ENCODE peak calls at places on chromosomes 7 and 10, in seven cellular contexts. One of them, this sample, is unnamed.
A peak's percentile ranks its signal among the peaks of the same experiment; 100 is the strongest.

GRCh38 chr10:113020838-113021237 is 70.8 kb downstream of the TCF7L2 start:
- DNase-seq in activated T-helper 1 cell treated with anti-CD3 and anti-CD28 coated beads, Interleukin-2, amount 50 U/mL, for 16 hours: no peak
- DNase-seq in HFFc6: no peak
- DNase-seq in HEK293T: no peak
- DNase-seq in NB4: no peak
- DNase-seq in Right ventricle myocardium superior: no peak
- DNase-seq in stomach: no peak
- DNase-seq in this sample: no peak

GRCh38 chr7:47720141-47720906 is 138.4 kb upstream of the TNS3 start:
- DNase-seq in activated T-helper 1 cell treated with anti-CD3 and anti-CD28 coated beads, Interleukin-2, amount 50 U/mL, for 16 hours: no peak
- DNase-seq in HFFc6: no peak
- DNase-seq in HEK293T: no peak
- DNase-seq in NB4: no peak
- DNase-seq in Right ventricle myocardium superior: peak; percentile 60
- DNase-seq in stomach: peak; percentile 25
- DNase-seq in this sample: no peak

GRCh38 chr10:130169136-130169888 is 33.1 kb downstream of the GLRX3 start:
- DNase-seq in activated T-helper 1 cell treated with anti-CD3 and anti-CD28 coated beads, Interleukin-2, amount 50 U/mL, for 16 hours: no peak
- DNase-seq in HFFc6: no peak
- DNase-seq in HEK293T: no peak
- DNase-seq in NB4: no peak
- DNase-seq in Right ventricle myocardium superior: no peak
- DNase-seq in stomach: no peak
- DNase-seq in this sample: no peak

GRCh38 chr10:117137031-117137910 is 799 bp downstream of the VAX1 start:
- DNase-seq in activated T-helper 1 cell treated with anti-CD3 and anti-CD28 coated beads, Interleukin-2, amount 50 U/mL, for 16 hours: no peak
- DNase-seq in HFFc6: no peak
- DNase-seq in HEK293T: peak; percentile 84
- DNase-seq in NB4: no peak
- DNase-seq in Right ventricle myocardium superior: peak; percentile 46
- DNase-seq in stomach: no peak
- DNase-seq in this sample: no peak

GRCh38 chr7:86926732-86927131 is 132.7 kb downstream of the ELAPOR2 start:
- DNase-seq in activated T-helper 1 cell treated with anti-CD3 and anti-CD28 coated beads, Interleukin-2, amount 50 U/mL, for 16 hours: no peak
- DNase-seq in HFFc6: peak; percentile 27
- DNase-seq in HEK293T: peak; percentile 51
- DNase-seq in NB4: peak; percentile 56
- DNase-seq in Right ventricle myocardium superior: no peak
- DNase-seq in stomach: peak; percentile 26
- DNase-seq in this sample: peak; percentile 20

GRCh38 chr7:143279186-143280098 is 5.3 kb upstream of the TMEM139 start:
- DNase-seq in activated T-helper 1 cell treated with anti-CD3 and anti-CD28 coated beads, Interleukin-2, amount 50 U/mL, for 16 hours: no peak
- DNase-seq in HFFc6: peak; percentile 83
- DNase-seq in HEK293T: no peak
- DNase-seq in NB4: no peak
- DNase-seq in Right ventricle myocardium superior: no peak
- DNase-seq in stomach: no peak
- DNase-seq in this sample: no peak

GRCh38 chr10:8312861-8313260 is 258.4 kb downstream of the GATA3 start:
- DNase-seq in activated T-helper 1 cell treated with anti-CD3 and anti-CD28 coated beads, Interleukin-2, amount 50 U/mL, for 16 hours: no peak
- DNase-seq in HFFc6: no peak
- DNase-seq in HEK293T: no peak
- DNase-seq in NB4: no peak
- DNase-seq in Right ventricle myocardium superior: no peak
- DNase-seq in stomach: no peak
- DNase-seq in this sample: no peak

GRCh38 chr7:156766666-156767065 is 126.1 kb downstream of the RNF32 start:
- DNase-seq in activated T-helper 1 cell treated with anti-CD3 and anti-CD28 coated beads, Interleukin-2, amount 50 U/mL, for 16 hours: no peak
- DNase-seq in HFFc6: no peak
- DNase-seq in HEK293T: no peak
- DNase-seq in NB4: no peak
- DNase-seq in Right ventricle myocardium superior: no peak
- DNase-seq in stomach: no peak
- DNase-seq in this sample: no peak

GRCh38 chr7:143323650-143324049 is 7.7 kb downstream of the CLCN1 start:
- DNase-seq in activated T-helper 1 cell treated with anti-CD3 and anti-CD28 coated beads, Interleukin-2, amount 50 U/mL, for 16 hours: no peak
- DNase-seq in HFFc6: no peak
- DNase-seq in HEK293T: no peak
- DNase-seq in NB4: no peak
- DNase-seq in Right ventricle myocardium superior: no peak
- DNase-seq in stomach: no peak
- DNase-seq in this sample: no peak

GRCh38 chr7:74311305-74311744 is 22.1 kb downstream of the CLIP2 start:
- DNase-seq in activated T-helper 1 cell treated with anti-CD3 and anti-CD28 coated beads, Interleukin-2, amount 50 U/mL, for 16 hours: no peak
- DNase-seq in HFFc6: peak; percentile 66
- DNase-seq in HEK293T: no peak
- DNase-seq in NB4: peak; percentile 59
- DNase-seq in Right ventricle myocardium superior: no peak
- DNase-seq in stomach: no peak
- DNase-seq in this sample: no peak

GRCh38 chr10:49369216-49370162 is 26.4 kb downstream of the DRGX start:
- DNase-seq in activated T-helper 1 cell treated with anti-CD3 and anti-CD28 coated beads, Interleukin-2, amount 50 U/mL, for 16 hours: no peak
- DNase-seq in HFFc6: no peak
- DNase-seq in HEK293T: no peak
- DNase-seq in NB4: no peak
- DNase-seq in Right ventricle myocardium superior: no peak
- DNase-seq in stomach: no peak
- DNase-seq in this sample: no peak

GRCh38 chr7:90119178-90119971 is 34.9 kb upstream of the STEAP1 start:
- DNase-seq in activated T-helper 1 cell treated with anti-CD3 and anti-CD28 coated beads, Interleukin-2, amount 50 U/mL, for 16 hours: no peak
- DNase-seq in HFFc6: no peak
- DNase-seq in HEK293T: no peak
- DNase-seq in NB4: no peak
- DNase-seq in Right ventricle myocardium superior: peak; percentile 69
- DNase-seq in stomach: no peak
- DNase-seq in this sample: peak; percentile 3

GRCh38 chr7:87480386-87480785 is 4.9 kb upstream of the ABCB4 start:
- DNase-seq in activated T-helper 1 cell treated with anti-CD3 and anti-CD28 coated beads, Interleukin-2, amount 50 U/mL, for 16 hours: no peak
- DNase-seq in HFFc6: no peak
- DNase-seq in HEK293T: no peak
- DNase-seq in NB4: no peak
- DNase-seq in Right ventricle myocardium superior: no peak
- DNase-seq in stomach: no peak
- DNase-seq in this sample: no peak

GRCh38 chr10:70920519-70920918 is 32.2 kb upstream of the PCBD1 start:
- DNase-seq in activated T-helper 1 cell treated with anti-CD3 and anti-CD28 coated beads, Interleukin-2, amount 50 U/mL, for 16 hours: no peak
- DNase-seq in HFFc6: no peak
- DNase-seq in HEK293T: no peak
- DNase-seq in NB4: no peak
- DNase-seq in Right ventricle myocardium superior: peak; percentile 15
- DNase-seq in stomach: peak; percentile 76
- DNase-seq in this sample: no peak

GRCh38 chr10:131638049-131638448 is 262.8 kb upstream of the PPP2R2D start:
- DNase-seq in activated T-helper 1 cell treated with anti-CD3 and anti-CD28 coated beads, Interleukin-2, amount 50 U/mL, for 16 hours: no peak
- DNase-seq in HFFc6: no peak
- DNase-seq in HEK293T: no peak
- DNase-seq in NB4: no peak
- DNase-seq in Right ventricle myocardium superior: no peak
- DNase-seq in stomach: no peak
- DNase-seq in this sample: no peak

GRCh38 chr10:121683366-121683765 is 85.1 kb upstream of the FGFR2 start:
- DNase-seq in activated T-helper 1 cell treated with anti-CD3 and anti-CD28 coated beads, Interleukin-2, amount 50 U/mL, for 16 hours: no peak
- DNase-seq in HFFc6: no peak
- DNase-seq in HEK293T: no peak
- DNase-seq in NB4: no peak
- DNase-seq in Right ventricle myocardium superior: no peak
- DNase-seq in stomach: no peak
- DNase-seq in this sample: no peak

GRCh38 chr10:14235511-14235910 is 95.2 kb downstream of the FRMD4A start:
- DNase-seq in activated T-helper 1 cell treated with anti-CD3 and anti-CD28 coated beads, Interleukin-2, amount 50 U/mL, for 16 hours: no peak
- DNase-seq in HFFc6: no peak
- DNase-seq in HEK293T: no peak
- DNase-seq in NB4: no peak
- DNase-seq in Right ventricle myocardium superior: no peak
- DNase-seq in stomach: no peak
- DNase-seq in this sample: no peak

GRCh38 chr7:106258789-106259188 is 26.0 kb downstream of the NAMPT start:
- DNase-seq in activated T-helper 1 cell treated with anti-CD3 and anti-CD28 coated beads, Interleukin-2, amount 50 U/mL, for 16 hours: no peak
- DNase-seq in HFFc6: no peak
- DNase-seq in HEK293T: no peak
- DNase-seq in NB4: no peak
- DNase-seq in Right ventricle myocardium superior: no peak
- DNase-seq in stomach: no peak
- DNase-seq in this sample: no peak

GRCh38 chr7:5638994-5639393 is 142.5 kb downstream of the RNF216 start:
- DNase-seq in activated T-helper 1 cell treated with anti-CD3 and anti-CD28 coated beads, Interleukin-2, amount 50 U/mL, for 16 hours: no peak
- DNase-seq in HFFc6: no peak
- DNase-seq in HEK293T: no peak
- DNase-seq in NB4: no peak
- DNase-seq in Right ventricle myocardium superior: no peak
- DNase-seq in stomach: no peak
- DNase-seq in this sample: no peak

GRCh38 chr10:130341325-130341724 is 205.1 kb downstream of the GLRX3 start:
- DNase-seq in activated T-helper 1 cell treated with anti-CD3 and anti-CD28 coated beads, Interleukin-2, amount 50 U/mL, for 16 hours: no peak
- DNase-seq in HFFc6: no peak
- DNase-seq in HEK293T: peak; percentile 63
- DNase-seq in NB4: peak; percentile 51
- DNase-seq in Right ventricle myocardium superior: no peak
- DNase-seq in stomach: no peak
- DNase-seq in this sample: no peak

GRCh38 chr7:130490888-130491771 is 755 bp upstream of the MEST start:
- DNase-seq in activated T-helper 1 cell treated with anti-CD3 and anti-CD28 coated beads, Interleukin-2, amount 50 U/mL, for 16 hours: no peak
- DNase-seq in HFFc6: no peak
- DNase-seq in HEK293T: no peak
- DNase-seq in NB4: no peak
- DNase-seq in Right ventricle myocardium superior: peak; percentile 58
- DNase-seq in stomach: peak; percentile 30
- DNase-seq in this sample: no peak

GRCh38 chr10:15703944-15704580 is 15.7 kb downstream of the ITGA8 start:
- DNase-seq in activated T-helper 1 cell treated with anti-CD3 and anti-CD28 coated beads, Interleukin-2, amount 50 U/mL, for 16 hours: no peak
- DNase-seq in HFFc6: no peak
- DNase-seq in HEK293T: no peak
- DNase-seq in NB4: no peak
- DNase-seq in Right ventricle myocardium superior: no peak
- DNase-seq in stomach: no peak
- DNase-seq in this sample: no peak

This sample was measured in T follicular helper cell.